ENCODE peak calls at places on chromosomes 16 and 17, in seven cellular contexts. I, D, B, F, N, U and V are unnamed samples.

GRCh38 chr16:72872966-72873365 is 175.0 kb downstream of the ZFHX3 start:
- DNase-seq in I (no peak), D (no peak), B (no peak), F (no peak), N (no peak), U (no peak), V (no peak)

GRCh38 chr16:76766538-76766937 is 424.5 kb upstream of the MON1B start:
- DNase-seq in I (no peak), D (no peak), B (no peak), F (no peak), N (no peak), U (no peak), V (no peak)

GRCh38 chr16:1746693-1747195 is 24.6 kb downstream of the NME3 start:
- DNase-seq in I (no peak), D (no peak), B (no peak), F (no peak), N (no peak), U (no peak), V (no peak)

GRCh38 chr16:5032748-5033167 is 977 bp downstream of the NAGPA start:
- DNase-seq in I (no peak), D (no peak), B (no peak), F (no peak), N (no peak), U (no peak), V (no peak)

GRCh38 chr17:17987901-17988300 is 15.2 kb downstream of the DRC3 start:
- DNase-seq in I (no peak), D (no peak), B (no peak), F (no peak), N (no peak), U (no peak), V (no peak)

GRCh38 chr17:42779942-42780815 is at the start of gene WNK4:
- DNase-seq in I (peak; percentile 81), D (no peak), B (no peak), F (no peak), N (no peak), U (peak; percentile 35), V (no peak)

GRCh38 chr17:51279183-51279582 is 18.8 kb downstream of the UTP18 start:
- DNase-seq in I (no peak), D (no peak), B (no peak), F (no peak), N (no peak), U (no peak), V (no peak)

GRCh38 chr17:80104321-80104955 is 3.1 kb downstream of the GAA start:
- DNase-seq in I (no peak), D (no peak), B (no peak), F (no peak), N (no peak), U (no peak), V (peak; percentile 66)

GRCh38 chr16:978403-978802 is 3.2 kb upstream of the SOX8 start:
- DNase-seq in I (no peak), D (no peak), B (no peak), F (no peak), N (no peak), U (no peak), V (no peak)

GRCh38 chr17:61504697-61505096 is 52.5 kb downstream of the TBX4 start:
- DNase-seq in I (peak; percentile 68), D (no peak), B (no peak), F (peak; percentile 92), N (no peak), U (no peak), V (no peak)

GRCh38 chr17:64938925-64939474 is 19.7 kb upstream of the LRRC37A3 start:
- DNase-seq in I (peak; percentile 51), D (no peak), B (peak; percentile 27), F (no peak), N (peak; percentile 62), U (no peak), V (peak; percentile 37)

GRCh38 chr17:20010099-20010863 is 1.1 kb downstream of the SPECC1 start:
- DNase-seq in I (peak; percentile 90), D (no peak), B (no peak), F (no peak), N (peak; percentile 85), U (peak; percentile 51), V (peak; percentile 55)

GRCh38 chr17:3812771-3813170 is 11.8 kb upstream of the ITGAE start:
- DNase-seq in I (no peak), D (no peak), B (no peak), F (no peak), N (no peak), U (peak; percentile 47), V (no peak)

GRCh38 chr17:27333410-27333980 is 39.6 kb downstream of the WSB1 start:
- DNase-seq in I (no peak), D (no peak), B (no peak), F (no peak), N (no peak), U (no peak), V (no peak)

GRCh38 chr17:36117505-36118382 is 14.1 kb downstream of the CCL4 start:
- DNase-seq in I (no peak), D (no peak), B (no peak), F (no peak), N (no peak), U (no peak), V (no peak)

GRCh38 chr16:84826558-84826941 is 6.8 kb downstream of the CRISPLD2 start:
- DNase-seq in I (no peak), D (no peak), B (no peak), F (no peak), N (no peak), U (peak; percentile 83), V (no peak)

GRCh38 chr16:83955218-83956130 is 2.4 kb downstream of the OSGIN1 start:
- DNase-seq in I (no peak), D (no peak), B (no peak), F (no peak), N (no peak), U (no peak), V (peak; percentile 24)

GRCh38 chr17:1769826-1770477 is 8.1 kb downstream of the SERPINF1 start:
- DNase-seq in I (peak; percentile 17), D (no peak), B (no peak), F (no peak), N (no peak), U (no peak), V (peak; percentile 71)

GRCh38 chr17:2123467-2124251 is 68.8 kb downstream of the HIC1 start:
- DNase-seq in I (no peak), D (no peak), B (no peak), F (no peak), N (peak; percentile 79), U (peak; percentile 24), V (no peak)

GRCh38 chr17:28427372-28427771 is 21.4 kb upstream of the SLC46A1 start:
- DNase-seq in I (no peak), D (no peak), B (no peak), F (no peak), N (no peak), U (no peak), V (no peak)

GRCh38 chr16:83403751-83404150 is 404.0 kb upstream of the HSBP1 start:
- DNase-seq in I (no peak), D (no peak), B (no peak), F (peak; percentile 49), N (no peak), U (no peak), V (no peak)

GRCh38 chr16:1781758-1782407 is 488 bp downstream of the SPSB3 start:
- DNase-seq in I (no peak), D (peak; percentile 34), B (peak; percentile 34), F (no peak), N (peak; percentile 39), U (no peak), V (peak; percentile 38)

GRCh38 chr17:82483204-82483660 is 24.7 kb downstream of the NARF start:
- DNase-seq in I (no peak), D (no peak), B (no peak), F (no peak), N (no peak), U (no peak), V (no peak)

GRCh38 chr16:30112197-30113030 is 923 bp downstream of the GDPD3 start:
- DNase-seq in I (peak; percentile 32), D (peak; percentile 43), B (peak; percentile 35), F (no peak), N (peak; percentile 45), U (peak; percentile 46), V (peak; percentile 48)

GRCh38 chr17:14303343-14304221 is 2.7 kb downstream of the HS3ST3B1 start:
- DNase-seq in I (no peak), D (peak; percentile 48), B (peak; percentile 18), F (no peak), N (no peak), U (no peak), V (no peak)

GRCh38 chr16:66269631-66270332 is 96.7 kb upstream of the CDH5 start:
- DNase-seq in I (no peak), D (no peak), B (no peak), F (no peak), N (no peak), U (peak; percentile 58), V (no peak)

GRCh38 chr17:22158364-22158763 is 466.0 kb downstream of the KCNJ18 start:
- DNase-seq in I (no peak), D (no peak), B (no peak), F (no peak), N (no peak), U (no peak), V (no peak)